ENCODE peak calls at places on chromosomes 2 and 18, in four cellular contexts. N is tibial artery, I is BJ, C is AG04450. B is an unnamed sample.

GRCh38 chr2:137999273-137999672 is 35.0 kb downstream of the HNMT start:
- DNase-seq in N (no peak), I (no peak), C (no peak), B (no peak)

GRCh38 chr18:7844017-7844416 is 276.9 kb downstream of the PTPRM start:
- DNase-seq in N (no peak), I (no peak), C (no peak), B (no peak)

GRCh38 chr2:181886192-181886591 is 5.3 kb upstream of the ITPRID2 start:
- DNase-seq in C (no peak), I (no peak), N (no peak), B (no peak)

GRCh38 chr2:8892149-8892548 is 54.7 kb upstream of the KIDINS220 start:
- DNase-seq in C (no peak), N (no peak), I (no peak), B (no peak)

GRCh38 chr2:186783254-186783653 is 65.7 kb downstream of the ZSWIM2 start:
- DNase-seq in I (no peak), N (no peak), C (no peak), B (no peak)

GRCh38 chr2:234377761-234378341 is 119.0 kb downstream of the ARL4C start:
- DNase-seq in C (no peak), I (peak), N (no peak), B (peak)

GRCh38 chr2:183927367-183928355 is 670.7 kb upstream of the ZNF804A start:
- DNase-seq in C (no peak), I (no peak), N (no peak), B (no peak)

GRCh38 chr2:73290049-73290839 is 3.1 kb downstream of the EGR4 start:
- DNase-seq in C (no peak), N (no peak), I (no peak), B (no peak)

GRCh38 chr2:70516596-70516995 is 37.0 kb downstream of the TGFA start:
- DNase-seq in I (no peak), C (no peak), N (no peak), B (no peak)

GRCh38 chr2:236798491-236798890 is 228.9 kb downstream of the ACKR3 start:
- DNase-seq in I (no peak), N (no peak), C (no peak), B (no peak)

GRCh38 chr2:47092465-47092864 is 62.6 kb downstream of the STPG4 start:
- DNase-seq in N (no peak), I (no peak), C (no peak), B (no peak)

GRCh38 chr2:165902929-165903328 is 50.6 kb downstream of the TTC21B start:
- DNase-seq in C (no peak), I (no peak), N (no peak), B (peak)

GRCh38 chr2:218397502-218398436 is 1.9 kb upstream of the CTDSP1 start:
- DNase-seq in C (no peak), N (peak), I (no peak), B (no peak)

GRCh38 chr2:7515327-7515726 is 598.1 kb downstream of the RNF144A start:
- DNase-seq in I (no peak), C (no peak), N (no peak), B (no peak)

GRCh38 chr2:23330214-23330613 is 54.8 kb upstream of the KLHL29 start:
- DNase-seq in I (no peak), C (no peak), N (no peak), B (no peak)

GRCh38 chr18:48263421-48263820 is 145.8 kb downstream of the ZBTB7C start:
- DNase-seq in I (no peak), N (no peak), C (no peak), B (no peak)

GRCh38 chr18:42184685-42185477 is 229.8 kb downstream of the PIK3C3 start:
- DNase-seq in N (no peak), I (no peak), C (no peak), B (no peak)

GRCh38 chr2:45007961-45008295 is 1.3 kb downstream of the SIX2 start:
- DNase-seq in N (no peak), I (no peak), C (no peak), B (no peak)

GRCh38 chr2:45007356-45007755 is 1.9 kb downstream of the SIX2 start:
- DNase-seq in I (no peak), N (no peak), C (no peak), B (no peak)

GRCh38 chr2:45005261-45006002 is 3.8 kb downstream of the SIX2 start:
- DNase-seq in C (no peak), I (no peak), N (no peak), B (no peak)

GRCh38 chr2:45006041-45006941 is 3.0 kb downstream of the SIX2 start:
- DNase-seq in I (no peak), N (no peak), C (no peak), B (no peak)

GRCh38 chr2:45006942-45007287 is 2.3 kb downstream of the SIX2 start:
- DNase-seq in I (no peak), C (no peak), N (no peak), B (no peak)
- H3K4me3 ChIP-seq in I (no peak), C (no peak), N (no peak), B (no peak)

GRCh38 chr18:12657849-12658829 is at the start of gene SPIRE1:
- DNase-seq in N (peak), I (no peak), C (no peak), B (no peak)
- TF ChIP-seq CTCF in N (no peak), I (no peak), C (peak), B (no peak)

DNA sequence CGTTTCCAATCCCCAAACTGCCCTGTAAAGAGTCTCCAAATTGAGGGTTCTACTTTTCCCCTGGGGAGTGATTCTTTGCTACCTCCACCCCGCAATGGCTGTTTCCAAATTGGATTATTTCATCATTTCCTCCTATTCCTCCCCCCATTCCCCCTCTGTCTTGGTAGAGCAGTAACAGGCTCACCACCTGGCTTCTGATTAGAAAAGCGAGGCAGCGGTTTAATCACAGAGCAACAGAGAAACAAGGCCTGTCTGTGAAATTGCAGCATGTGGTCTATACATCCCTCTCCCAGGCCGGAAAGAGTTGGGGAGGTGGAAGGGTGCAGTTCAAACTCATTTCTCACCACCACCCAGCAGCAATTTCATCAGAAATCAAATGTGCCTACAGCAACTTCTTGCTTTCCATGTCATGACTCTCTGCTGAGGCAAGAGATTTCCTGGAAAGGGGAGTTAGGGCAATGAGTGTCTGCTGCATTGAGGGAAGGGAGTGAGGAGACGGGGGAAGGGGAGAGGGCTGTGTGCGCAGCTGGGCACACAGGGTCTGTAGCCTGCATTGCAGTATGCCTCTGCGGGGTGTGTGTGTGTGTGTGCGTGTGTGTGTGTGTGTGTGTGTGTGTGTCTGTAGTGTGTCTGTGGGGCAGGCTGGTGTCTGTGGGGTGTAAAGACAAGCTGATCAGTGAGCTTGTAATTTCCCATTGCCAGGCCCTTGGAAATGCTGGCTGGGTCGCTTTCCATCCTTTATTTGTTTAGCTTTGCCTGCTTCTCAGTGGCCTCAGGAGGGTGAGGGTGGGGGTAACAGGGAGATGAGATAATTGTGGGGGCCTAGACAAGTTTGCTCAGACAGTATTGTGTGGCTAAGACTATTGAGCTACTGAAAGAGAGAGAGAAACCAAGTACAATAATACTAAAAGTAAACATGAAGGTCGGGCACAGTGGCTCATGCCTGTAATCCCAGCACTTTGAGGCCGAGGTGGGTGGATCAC is 13.5 kb upstream of the IGFBP2 start:
- DNase-seq in C (no peak), N (no peak), I (no peak), B (no peak)
- H3K4me3 ChIP-seq in C (no peak), N (no peak), I (no peak), B (no peak)

DNA sequence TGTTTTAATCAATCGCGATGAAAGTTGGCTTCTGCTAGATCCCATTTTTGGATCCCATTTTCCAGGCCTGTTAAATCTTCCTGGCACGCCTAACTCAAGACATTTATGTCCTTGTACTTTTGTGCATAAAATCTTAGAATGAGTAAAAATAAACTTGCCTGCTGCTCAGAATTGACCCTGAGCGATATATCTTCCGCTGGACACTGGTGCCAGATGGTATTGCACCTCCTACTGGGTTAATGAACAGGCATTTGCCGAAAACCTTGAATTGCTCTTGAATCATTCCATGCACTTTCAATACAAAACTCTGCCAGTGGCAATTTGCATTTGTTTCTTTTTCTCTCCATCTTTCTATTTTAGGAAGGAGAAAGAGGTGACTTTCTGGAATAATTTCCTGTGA is 60.1 kb upstream of the MGAT5 start:
- DNase-seq in I (no peak), C (no peak), N (no peak), B (no peak)
- TF ChIP-seq CTCF in I (no peak), C (no peak), N (no peak), B (no peak)

DNA sequence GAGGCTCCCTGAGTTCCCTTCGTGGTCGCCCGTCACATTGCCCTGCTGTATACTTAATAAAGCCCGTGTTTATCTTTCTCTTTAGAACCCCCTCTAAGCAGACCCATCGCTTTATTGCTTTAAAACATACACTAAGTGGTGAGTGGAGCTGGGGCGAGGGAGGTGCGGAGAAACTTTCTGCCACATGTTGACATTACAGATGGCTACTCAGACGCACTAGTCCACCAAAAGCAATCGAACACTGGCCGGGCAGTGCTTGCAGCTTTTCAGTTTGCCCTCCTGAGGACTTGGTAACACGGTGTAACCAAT is 859 bp upstream of the COLEC12 start:
- DNase-seq in I (no peak), N (no peak), C (no peak), B (no peak)
- H3K4me3 ChIP-seq in I (no peak), N (no peak), C (no peak), B (peak)

GRCh38 chr2:127106457-127106997 is 427 bp downstream of the BIN1 start:
- DNase-seq in N (no peak), C (no peak), I (no peak), B (no peak)

GRCh38 chr2:127106998-127107621 is at the start of gene BIN1:
- DNase-seq in N (peak), C (peak), I (peak), B (peak)

GRCh38 chr2:127104166-127104660 is 2.7 kb downstream of the BIN1 start:
- DNase-seq in C (no peak), I (no peak), N (no peak), B (no peak)

GRCh38 chr2:127104881-127105655 is 1.9 kb downstream of the BIN1 start:
- DNase-seq in C (no peak), I (no peak), N (no peak), B (no peak)

GRCh38 chr2:127105656-127106456 is 1.1 kb downstream of the BIN1 start:
- DNase-seq in I (no peak), C (no peak), N (no peak), B (no peak)
- TF ChIP-seq CTCF in I (no peak), C (no peak), N (no peak), B (no peak)

DNA sequence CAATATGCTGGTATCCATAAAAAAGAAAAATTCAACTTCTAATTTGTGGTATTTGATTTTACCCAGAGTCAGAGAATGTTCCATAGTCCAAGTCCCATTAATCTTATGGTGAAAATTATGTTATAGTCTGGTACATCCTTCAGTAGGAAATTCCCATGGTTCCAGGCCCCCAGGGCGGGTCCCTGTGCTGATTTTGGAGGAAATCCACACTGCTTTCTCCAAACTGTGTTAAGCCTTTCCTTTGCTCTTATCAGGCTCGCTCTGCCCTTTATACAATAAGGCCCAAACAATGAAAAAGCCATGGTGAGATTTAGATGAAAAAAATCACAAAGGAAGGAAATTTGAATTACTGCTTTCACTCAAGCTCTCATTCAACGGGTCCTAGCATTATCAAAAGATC is 46.8 kb upstream of the DARS1 start:
- DNase-seq in I (no peak), N (no peak), C (no peak), B (no peak)
- H3K4me3 ChIP-seq in I (no peak), N (no peak), C (no peak), B (no peak)

GRCh38 chr2:151930042-151930441 is 101.8 kb upstream of the ARL5A start:
- DNase-seq in N (no peak), C (no peak), I (no peak), B (no peak)

GRCh38 chr2:151928380-151928779 is 100.2 kb upstream of the ARL5A start:
- DNase-seq in I (no peak), C (no peak), N (no peak), B (no peak)

GRCh38 chr2:151931030-151931611 is 102.9 kb upstream of the ARL5A start:
- DNase-seq in I (no peak), C (no peak), N (no peak), B (no peak)

GRCh38 chr2:151927501-151928221 is 99.4 kb upstream of the ARL5A start:
- DNase-seq in C (no peak), I (no peak), N (no peak), B (no peak)

DNA sequence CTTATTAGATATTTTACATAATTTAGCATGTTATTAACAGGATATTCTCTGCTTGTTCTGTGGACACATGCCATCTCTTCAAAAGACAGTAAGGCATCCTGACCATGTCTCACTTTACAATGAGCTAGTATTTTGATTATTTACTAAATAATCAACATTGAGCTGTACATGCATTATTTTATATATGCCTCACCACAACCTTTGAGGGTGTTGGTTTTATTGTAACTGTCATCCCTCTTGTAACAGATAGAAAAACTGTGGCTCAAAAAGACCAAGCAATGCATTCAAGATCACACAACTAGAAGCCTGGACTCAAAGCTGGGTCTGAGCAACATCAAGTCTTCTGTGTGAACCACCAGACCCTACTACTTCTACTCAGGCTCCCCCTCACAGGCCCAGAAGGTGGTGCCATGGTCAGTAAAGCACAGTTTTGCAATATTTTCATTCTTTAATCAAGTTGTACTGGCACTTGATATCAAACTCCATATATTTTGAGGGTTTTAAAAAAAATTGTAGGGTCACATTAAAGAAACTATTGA is 105.1 kb upstream of the ARL5A start:
- DNase-seq in I (no peak), N (no peak), C (no peak), B (no peak)
- TF ChIP-seq CTCF in I (no peak), N (no peak), C (no peak), B (no peak)